ENCODE peak calls at places on chromosomes 7 and 10, in eight cellular contexts. X is H9, M is WTC11, C is KBM-7, G is lower lobe of right lung, B is hypothalamus, Y is AG20443, T is WERI-Rb-1. A is an unnamed sample.

GRCh38 chr10:20598590-20598989 is 298.5 kb downstream of the NEBL start:
- DNase-seq in X (peak), C (no peak), Y (peak), G (no peak), T (peak), B (peak), M (no peak), A (peak)

GRCh38 chr7:143199040-143199439 is 15.8 kb downstream of the TAS2R39 start:
- DNase-seq in C (no peak), M (no peak), X (no peak), G (no peak), B (no peak), Y (no peak), T (no peak), A (no peak)

GRCh38 chr10:4073912-4074311 is 288.9 kb upstream of the KLF6 start:
- DNase-seq in C (no peak), Y (peak), X (no peak), T (no peak), G (no peak), B (no peak), M (no peak), A (no peak)

GRCh38 chr10:28094121-28094520 is 95.2 kb upstream of the ODAD2 start:
- DNase-seq in B (no peak), X (no peak), Y (no peak), M (no peak), T (peak), C (no peak), G (no peak), A (no peak)

GRCh38 chr10:95247200-95247880 is 43.5 kb downstream of the PDLIM1 start:
- DNase-seq in B (no peak), M (no peak), G (no peak), C (no peak), T (no peak), X (no peak), Y (peak), A (no peak)

GRCh38 chr7:46033592-46033991 is 112.5 kb upstream of the IGFBP3 start:
- DNase-seq in G (no peak), T (no peak), M (no peak), C (no peak), B (no peak), Y (no peak), X (no peak), A (no peak)

GRCh38 chr10:1375805-1376170 is 319.6 kb downstream of the WDR37 start:
- DNase-seq in Y (no peak), M (no peak), B (no peak), X (no peak), T (no peak), C (no peak), G (no peak), A (no peak)

GRCh38 chr7:80724249-80724871 is 85.9 kb downstream of the CD36 start:
- DNase-seq in G (no peak), C (no peak), T (no peak), Y (peak), B (no peak), X (no peak), M (no peak), A (no peak)

GRCh38 chr10:99393683-99394082 is 36.7 kb downstream of the GOT1 start:
- DNase-seq in B (no peak), G (no peak), T (no peak), Y (no peak), C (no peak), X (no peak), M (no peak), A (no peak)

GRCh38 chr10:73773152-73773879 is 8.5 kb upstream of the CHCHD1 start:
- DNase-seq in C (no peak), G (no peak), B (no peak), M (no peak), X (no peak), T (no peak), Y (no peak), A (no peak)

GRCh38 chr7:79876769-79877362 is 257.8 kb upstream of the GNAI1 start:
- DNase-seq in M (no peak), Y (no peak), B (no peak), T (no peak), C (no peak), G (no peak), X (no peak), A (no peak)

GRCh38 chr7:151025924-151026671 is 1.8 kb upstream of the ATG9B start:
- DNase-seq in G (no peak), C (no peak), B (no peak), T (no peak), X (no peak), Y (no peak), M (no peak), A (no peak)

GRCh38 chr7:137903382-137904169 is 56.8 kb upstream of the DGKI start:
- DNase-seq in Y (peak), X (peak), C (peak), B (peak), M (peak), G (no peak), T (peak), A (no peak)

GRCh38 chr7:28041508-28042314 is 138.9 kb downstream of the JAZF1 start:
- DNase-seq in Y (peak), G (no peak), C (no peak), X (no peak), T (no peak), M (no peak), B (no peak), A (no peak)

GRCh38 chr7:112067609-112068540 is 138.3 kb downstream of the DOCK4 start:
- DNase-seq in X (no peak), Y (no peak), B (no peak), M (no peak), T (no peak), G (no peak), C (no peak), A (no peak)

GRCh38 chr10:125116041-125116649 is 44.2 kb downstream of the CTBP2 start:
- DNase-seq in C (no peak), X (no peak), G (no peak), B (no peak), Y (no peak), T (no peak), M (no peak), A (peak)

GRCh38 chr7:110001254-110001938 is 1089.5 kb upstream of the LRRN3 start:
- DNase-seq in Y (no peak), M (no peak), X (no peak), B (no peak), C (no peak), T (no peak), G (no peak), A (no peak)

A was measured in RWPE2.